ENCODE peak calls at places on chromosomes 6 and 20, in four cellular contexts. T, S, J and M are unnamed samples.

GRCh38 chr6:119370063-119370462 is 20.5 kb upstream of the MAN1A1 start:
- DNase-seq in T (no peak), S (no peak), J (no peak), M (no peak)

GRCh38 chr6:149859368-149859767 is 4.8 kb downstream of the LRP11 start:
- DNase-seq in J (no peak), T (peak), S (no peak), M (no peak)

GRCh38 chr20:17044920-17045319 is 181.9 kb upstream of the PCSK2 start:
- DNase-seq in S (no peak), J (no peak), T (no peak), M (no peak)

GRCh38 chr6:4350571-4351505 is 215.5 kb upstream of the ECI2 start:
- DNase-seq in T (no peak), J (no peak), S (no peak), M (no peak)

GRCh38 chr6:139539852-139540251 is 165.4 kb upstream of the CITED2 start:
- DNase-seq in T (peak), J (no peak), S (no peak), M (peak)

GRCh38 chr20:2756056-2756611 is 44.3 kb downstream of the CPXM1 start:
- DNase-seq in T (peak), S (no peak), J (no peak), M (no peak)

GRCh38 chr20:53146201-53146891 is 174.2 kb downstream of the TSHZ2 start:
- DNase-seq in T (no peak), S (no peak), J (no peak), M (no peak)

GRCh38 chr6:169620171-169621125 is 81.4 kb downstream of the WDR27 start:
- DNase-seq in S (no peak), T (peak), J (no peak), M (no peak)

GRCh38 chr6:40928302-40928701 is 110.7 kb downstream of the UNC5CL start:
- DNase-seq in S (no peak), T (no peak), J (no peak), M (no peak)

GRCh38 chr6:79687759-79688158 is 56.6 kb downstream of the SH3BGRL2 start:
- DNase-seq in J (no peak), T (peak), S (no peak), M (no peak)

GRCh38 chr6:36227379-36228344 is 31.1 kb downstream of the BRPF3 start:
- DNase-seq in T (no peak), J (no peak), S (no peak), M (no peak)

GRCh38 chr6:111713196-111713705 is 107.6 kb upstream of the TRAF3IP2 start:
- DNase-seq in T (no peak), S (no peak), J (no peak), M (no peak)

GRCh38 chr6:11050735-11051134 is 6.6 kb upstream of the ELOVL2 start:
- DNase-seq in S (no peak), T (no peak), J (no peak), M (no peak)

GRCh38 chr6:47103931-47104330 is 61.8 kb upstream of the ADGRF1 start:
- DNase-seq in S (no peak), J (no peak), T (no peak), M (no peak)

GRCh38 chr6:36345681-36346417 is 9.2 kb upstream of the BNIP5 start:
- DNase-seq in J (no peak), T (no peak), S (no peak), M (peak)

GRCh38 chr6:49519660-49520059 is 19.9 kb downstream of the GLYATL3 start:
- DNase-seq in S (no peak), T (no peak), J (no peak), M (no peak)

GRCh38 chr20:34141293-34141692 is 29.2 kb upstream of the EIF2S2 start:
- DNase-seq in J (no peak), S (no peak), T (no peak), M (no peak)

DNA sequence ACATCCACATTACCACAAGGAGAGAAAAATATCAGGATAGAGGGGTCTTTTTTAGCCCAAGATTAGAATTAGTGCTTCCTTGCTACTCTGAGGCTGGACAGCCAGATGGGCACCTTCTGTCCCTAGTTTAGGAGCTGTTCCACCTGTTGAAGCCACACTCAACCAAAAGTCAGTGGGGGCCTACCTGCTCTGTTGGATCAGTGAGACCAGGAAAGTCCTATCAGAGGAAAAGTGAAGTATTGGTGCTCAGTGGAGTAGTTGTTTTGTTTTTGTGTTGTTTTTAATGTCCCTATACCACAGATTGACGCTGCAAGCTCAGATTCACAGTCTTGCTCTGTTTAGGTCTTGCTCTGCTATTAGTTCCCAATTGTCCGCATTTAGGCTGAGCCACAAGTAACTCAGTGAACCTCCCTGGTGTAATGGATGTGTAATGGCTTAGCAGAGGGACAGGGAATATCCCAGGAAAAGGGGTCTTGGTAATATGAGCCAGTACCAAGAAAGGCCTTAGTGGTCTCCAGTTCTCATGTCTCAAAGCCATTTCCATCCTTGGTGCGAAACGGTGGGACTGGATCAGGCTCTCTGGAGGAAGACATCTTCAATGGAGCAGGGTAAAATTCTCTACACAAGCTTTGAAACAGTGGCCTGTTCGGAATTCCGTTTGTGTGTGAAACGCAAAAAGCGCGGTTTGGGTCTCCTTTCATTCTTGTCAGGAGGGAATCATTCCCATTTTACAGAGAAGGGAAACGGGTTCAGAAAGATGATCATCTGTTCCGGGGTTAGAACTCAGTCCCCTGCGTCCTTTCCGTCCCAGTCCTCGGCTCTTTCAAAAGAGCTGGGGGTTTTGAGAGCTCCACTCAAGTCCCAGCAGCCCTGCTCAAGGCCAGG is 631 bp upstream of the PABPC1L start:
- DNase-seq in J (no peak), T (no peak), S (no peak), M (no peak)
- TF ChIP-seq TAF1 in J (no peak), T (no peak), S (no peak), M (no peak)

GRCh38 chr6:12071064-12071615 is 59.0 kb downstream of the HIVEP1 start:
- DNase-seq in T (no peak), S (no peak), J (no peak), M (no peak)

GRCh38 chr6:12078014-12078413 is 65.9 kb downstream of the HIVEP1 start:
- DNase-seq in S (no peak), T (no peak), J (no peak), M (no peak)

GRCh38 chr6:12077021-12077420 is 64.9 kb downstream of the HIVEP1 start:
- DNase-seq in J (no peak), S (no peak), T (no peak), M (no peak)

GRCh38 chr6:12069891-12070529 is 57.9 kb downstream of the HIVEP1 start:
- DNase-seq in T (no peak), S (no peak), J (no peak), M (no peak)

GRCh38 chr6:12075067-12075563 is 63.0 kb downstream of the HIVEP1 start:
- DNase-seq in S (no peak), T (peak), J (no peak), M (no peak)
- TF ChIP-seq TAF1 in S (no peak), T (no peak), J (no peak), M (no peak)

GRCh38 chr6:7432391-7433207 is 43.0 kb downstream of the RIOK1 start:
- DNase-seq in S (no peak), J (no peak), T (peak), M (no peak)
- TF ChIP-seq TAF1 in S (no peak), J (no peak), T (no peak), M (no peak)

GRCh38 chr6:100620085-100620484 is 155.4 kb upstream of the SIM1 start:
- DNase-seq in S (no peak), T (no peak), J (no peak), M (no peak)

GRCh38 chr6:100628180-100628579 is 163.5 kb upstream of the SIM1 start:
- DNase-seq in J (no peak), T (no peak), S (no peak), M (no peak)

GRCh38 chr6:100617633-100618348 is 153.1 kb upstream of the SIM1 start:
- DNase-seq in T (no peak), J (no peak), S (no peak), M (no peak)

GRCh38 chr6:100618349-100618671 is 153.6 kb upstream of the SIM1 start:
- DNase-seq in J (no peak), S (no peak), T (no peak), M (no peak)

DNA sequence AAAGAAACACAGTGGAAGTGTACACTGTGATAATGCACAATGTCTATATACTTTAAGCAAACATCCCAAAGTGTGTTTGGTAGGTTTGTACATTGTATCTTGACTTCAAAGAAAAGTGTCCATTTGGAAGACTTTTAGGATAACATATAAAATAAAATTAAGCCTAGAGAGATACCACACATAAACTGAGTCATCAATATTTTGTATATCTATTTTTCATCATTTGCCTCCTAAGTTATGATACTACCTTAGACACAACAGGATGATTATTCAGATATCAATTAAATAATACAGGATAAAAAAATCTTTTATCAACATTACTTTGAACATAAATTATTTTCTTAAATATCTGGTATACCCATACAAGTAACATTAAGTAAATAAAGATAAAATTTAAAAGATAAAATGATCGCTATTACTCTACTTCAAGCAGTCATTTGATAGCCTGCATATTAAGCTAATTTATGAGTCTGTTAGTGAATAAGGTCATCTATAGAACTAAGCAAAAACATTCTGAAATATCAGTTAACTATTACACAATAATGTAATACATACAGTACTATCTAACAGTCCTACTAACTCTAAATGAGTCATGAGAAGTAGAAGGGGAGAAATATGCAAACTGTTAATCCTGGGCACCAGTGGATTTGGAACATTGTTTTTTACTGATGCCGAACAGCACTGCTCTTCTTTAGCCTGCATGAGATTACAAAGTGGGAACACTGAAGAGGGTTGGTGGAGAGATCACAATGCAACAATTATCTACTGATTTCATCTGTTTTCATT is 158.4 kb upstream of the SIM1 start:
- DNase-seq in T (no peak), S (no peak), J (no peak), M (no peak)
- TF ChIP-seq TAF1 in T (no peak), S (no peak), J (no peak), M (no peak)

DNA sequence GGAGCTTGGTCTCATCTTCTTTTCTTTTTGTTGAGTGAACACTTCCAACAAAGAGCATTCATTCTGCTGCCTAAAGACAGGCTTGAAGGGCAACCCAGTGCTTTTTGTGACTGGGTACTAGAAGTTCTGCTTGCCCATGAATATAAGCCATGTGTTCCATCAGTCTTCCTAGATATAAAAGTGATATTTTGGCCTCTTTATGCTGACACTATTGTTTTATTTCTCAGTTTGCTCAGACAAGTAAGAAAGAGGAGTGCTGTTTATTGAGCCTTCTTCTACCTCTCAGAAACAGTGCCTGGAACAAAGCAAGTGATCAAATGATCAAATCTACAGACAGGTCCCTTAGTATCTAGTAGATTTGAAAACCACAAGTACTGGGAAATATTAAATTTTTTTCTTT is 2.4 kb upstream of the DTNBP1 start:
- DNase-seq in J (no peak), T (no peak), S (no peak), M (no peak)
- TF ChIP-seq TAF1 in J (no peak), T (no peak), S (no peak), M (no peak)

GRCh38 chr6:113160716-113161115 is 696.4 kb upstream of the MARCKS start:
- DNase-seq in J (no peak), S (no peak), T (no peak), M (no peak)
- TF ChIP-seq TAF1 in J (no peak), S (no peak), T (no peak), M (no peak)

GRCh38 chr6:29424168-29424567 is 9.4 kb downstream of the OR12D1 start:
- DNase-seq in T (no peak), J (no peak), S (no peak), M (no peak)
- TF ChIP-seq TAF1 in T (no peak), J (no peak), S (no peak), M (no peak)

GRCh38 chr6:113185299-113185698 is 671.8 kb upstream of the MARCKS start:
- DNase-seq in S (no peak), J (no peak), T (no peak), M (no peak)

GRCh38 chr6:113181164-113181563 is 676.0 kb upstream of the MARCKS start:
- DNase-seq in J (no peak), T (no peak), S (no peak), M (no peak)

GRCh38 chr6:113182370-113183141 is 674.6 kb upstream of the MARCKS start:
- DNase-seq in J (no peak), T (peak), S (no peak), M (no peak)

GRCh38 chr6:113184736-113185135 is 672.4 kb upstream of the MARCKS start:
- DNase-seq in J (no peak), S (no peak), T (no peak), M (no peak)

DNA sequence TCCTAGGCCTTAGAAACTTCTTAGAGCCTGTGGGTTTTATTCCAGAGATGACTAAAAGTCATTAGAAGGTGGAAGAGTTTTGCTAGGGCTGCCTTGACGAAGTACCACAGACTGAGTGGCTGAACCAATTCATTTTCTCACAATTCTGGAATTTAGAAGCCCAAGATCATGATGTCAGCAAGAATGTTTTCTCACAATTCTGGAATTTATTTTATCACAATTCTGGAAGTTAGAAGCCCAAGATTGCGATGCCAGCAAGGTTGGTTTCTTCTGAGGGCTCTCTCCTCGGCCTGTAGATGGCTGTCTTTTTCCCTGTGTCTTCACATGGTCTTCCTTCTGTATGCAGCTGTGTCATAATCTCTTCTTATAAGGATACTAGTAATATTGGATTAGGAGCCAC is 672.9 kb upstream of the MARCKS start:
- DNase-seq in S (no peak), T (no peak), J (no peak), M (no peak)
- TF ChIP-seq TAF1 in S (no peak), T (no peak), J (no peak), M (no peak)

GRCh38 chr6:113979930-113980329 is 9.0 kb upstream of the HDAC2 start:
- DNase-seq in S (no peak), J (no peak), T (no peak), M (no peak)
- TF ChIP-seq TAF1 in S (no peak), J (no peak), T (no peak), M (no peak)